ENCODE peak calls at places on chromosome 6, in ten cellular contexts. J, G, N, I, P, W, C, E, V and Q are unnamed samples.

GRCh38 chr6:49939993-49940498 is 23.9 kb downstream of the DEFB114 start:
- DNase-seq in G (no peak), P (no peak), J (no peak), E (no peak), N (no peak), C (no peak), W (no peak), I (peak), V (no peak), Q (no peak)

GRCh38 chr6:148884461-148884860 is 137.6 kb downstream of the UST start:
- DNase-seq in P (no peak), V (no peak), W (no peak), C (no peak), J (no peak), I (no peak), E (no peak), G (peak), N (no peak), Q (no peak)

GRCh38 chr6:4009486-4009885 is 69.5 kb downstream of the FAM217A start:
- DNase-seq in N (no peak), G (no peak), I (no peak), J (no peak), P (no peak), E (no peak), W (no peak), V (no peak), C (no peak), Q (no peak)

GRCh38 chr6:78192057-78192456 is 539.2 kb downstream of the MEI4 start:
- DNase-seq in E (no peak), G (no peak), I (no peak), P (no peak), W (no peak), J (no peak), N (no peak), V (no peak), C (no peak), Q (no peak)

GRCh38 chr6:41061196-41061726 is 8.3 kb downstream of the APOBEC2 start:
- DNase-seq in J (no peak), W (no peak), I (no peak), P (no peak), V (no peak), E (no peak), G (no peak), C (no peak), N (no peak), Q (no peak)

GRCh38 chr6:110688661-110689268 is 126.5 kb downstream of the CDK19 start:
- DNase-seq in E (no peak), W (no peak), J (no peak), I (no peak), V (no peak), P (no peak), N (no peak), G (no peak), C (no peak), Q (no peak)

GRCh38 chr6:107820571-107821261 is 3.4 kb downstream of the SCML4 start:
- DNase-seq in J (no peak), C (no peak), W (peak), V (no peak), I (peak), N (peak), P (no peak), E (peak), G (no peak), Q (peak)

GRCh38 chr6:52505726-52506501 is 70.9 kb downstream of the TRAM2 start:
- DNase-seq in E (no peak), J (no peak), I (no peak), C (no peak), N (no peak), W (no peak), G (no peak), P (no peak), V (no peak), Q (no peak)

GRCh38 chr6:148831064-148831463 is 84.2 kb downstream of the UST start:
- DNase-seq in E (no peak), J (no peak), P (peak), G (peak), W (peak), C (no peak), N (no peak), V (no peak), I (no peak), Q (no peak)

GRCh38 chr6:62707156-62707555 is 421.1 kb upstream of the KHDRBS2 start:
- DNase-seq in N (no peak), V (no peak), P (no peak), I (no peak), J (no peak), C (peak), G (no peak), E (no peak), W (no peak), Q (no peak)

GRCh38 chr6:80541186-80541585 is 434.7 kb downstream of the BCKDHB start:
- DNase-seq in G (no peak), C (peak), E (peak), N (no peak), V (no peak), I (no peak), W (no peak), J (no peak), P (no peak), Q (peak)

GRCh38 chr6:3850451-3851203 is 1.5 kb downstream of the FAM50B start:
- DNase-seq in N (no peak), I (no peak), J (no peak), C (no peak), G (peak), V (no peak), W (peak), P (no peak), E (no peak), Q (no peak)

GRCh38 chr6:151391471-151392428 is at the start of gene ZBTB2:
- DNase-seq in W (peak), J (peak), E (peak), G (peak), C (peak), P (peak), N (peak), V (no peak), I (peak), Q (peak)

GRCh38 chr6:106089981-106090380 is 3.8 kb downstream of the PRDM1 start:
- DNase-seq in E (peak), V (no peak), J (no peak), N (no peak), P (no peak), I (no peak), C (no peak), W (no peak), G (no peak), Q (peak)

GRCh38 chr6:37097335-37097734 is 72.6 kb upstream of the PIM1 start:
- DNase-seq in E (no peak), W (no peak), V (no peak), C (no peak), J (no peak), N (no peak), G (no peak), P (no peak), I (no peak), Q (no peak)

GRCh38 chr6:11179978-11180303 is 52.5 kb downstream of the NEDD9 start:
- DNase-seq in C (no peak), E (no peak), I (no peak), N (no peak), W (no peak), G (no peak), J (no peak), P (no peak), V (no peak), Q (no peak)

GRCh38 chr6:14450133-14451040 is 332.8 kb downstream of the CD83 start:
- DNase-seq in E (no peak), C (no peak), W (no peak), P (no peak), G (no peak), N (no peak), J (no peak), V (no peak), I (peak), Q (no peak)

GRCh38 chr6:14510038-14510437 is 392.5 kb downstream of the CD83 start:
- DNase-seq in C (no peak), E (no peak), W (no peak), N (no peak), V (no peak), I (no peak), G (no peak), J (no peak), P (no peak), Q (no peak)

GRCh38 chr6:322205-322930 is 30.1 kb downstream of the DUSP22 start:
- DNase-seq in P (no peak), G (no peak), W (no peak), C (no peak), V (no peak), E (no peak), N (no peak), I (no peak), J (no peak), Q (no peak)

GRCh38 chr6:53496797-53497196 is 48.1 kb downstream of the GCLC start:
- DNase-seq in I (no peak), P (no peak), E (peak), G (no peak), N (no peak), W (no peak), V (peak), J (no peak), C (peak), Q (peak)

GRCh38 chr6:61947311-61947970 is 338.6 kb downstream of the KHDRBS2 start:
- DNase-seq in J (no peak), I (no peak), P (no peak), E (no peak), G (no peak), N (no peak), V (no peak), C (no peak), W (no peak), Q (no peak)

GRCh38 chr6:129578315-129578714 is 131.7 kb downstream of the ARHGAP18 start:
- DNase-seq in J (no peak), P (no peak), I (no peak), V (no peak), N (no peak), E (no peak), C (no peak), G (no peak), W (no peak), Q (no peak)

GRCh38 chr6:121823437-121823851 is 388.0 kb downstream of the GJA1 start:
- DNase-seq in V (no peak), C (peak), G (no peak), N (peak), E (peak), I (no peak), W (no peak), P (no peak), J (no peak), Q (peak)

GRCh38 chr6:56803594-56803993 is 151.3 kb upstream of the BEND6 start:
- DNase-seq in N (no peak), C (no peak), I (no peak), W (no peak), E (peak), V (peak), J (no peak), P (no peak), G (no peak), Q (peak)

GRCh38 chr6:105276374-105276773 is 96.6 kb upstream of the POPDC3 start:
- DNase-seq in P (no peak), G (no peak), N (no peak), E (no peak), I (no peak), V (no peak), J (no peak), W (no peak), C (no peak), Q (no peak)

GRCh38 chr6:145838305-145838704 is 23.7 kb upstream of the FBXO30 start:
- DNase-seq in J (no peak), I (no peak), V (no peak), N (no peak), W (no peak), C (no peak), P (no peak), G (no peak), E (no peak), Q (no peak)

GRCh38 chr6:144145546-144145945 is 4.8 kb upstream of the STX11 start:
- DNase-seq in V (no peak), J (no peak), W (no peak), I (no peak), N (no peak), C (no peak), E (no peak), G (no peak), P (no peak), Q (no peak)

GRCh38 chr6:24990227-24990843 is 54.6 kb upstream of the RIPOR2 start:
- DNase-seq in V (no peak), C (no peak), N (peak), J (no peak), G (no peak), W (no peak), I (no peak), E (peak), P (no peak), Q (no peak)